ENCODE peak calls at places on chromosomes 16 and 17, in nine cellular contexts. Q is left colon; M is WTC11; W is iPS DF 6.9; G is NCI-H2171 treated with DMSO at 0.1 percent for 48 hours; L is stimulated activated CD8-positive, alpha-beta memory T cell treated with anti-CD3 and anti-CD28 coated beads, Interleukin-4, amount 100 ng/mL, for 24 hours; T is GM12864; X is NCI-H460; H is DMS 273 treated with DMSO at 0.1 percent for 48 hours. U is an unnamed sample.

GRCh38 chr16:11030990-11031510 is 86.7 kb downstream of the CLEC16A start:
- DNase-seq in Q (no peak), M (no peak), W (no peak), G (no peak), L (no peak), T (no peak), X (no peak), H (no peak), U (no peak)

GRCh38 chr16:87706278-87707000 is 59.3 kb downstream of the KLHDC4 start:
- DNase-seq in Q (no peak), M (no peak), W (no peak), G (peak), L (no peak), T (no peak), X (no peak), H (no peak), U (no peak)

GRCh38 chr16:24005577-24005976 is 169.8 kb downstream of the PRKCB start:
- DNase-seq in Q (no peak), M (no peak), W (no peak), G (no peak), L (no peak), T (no peak), X (no peak), H (no peak), U (no peak)

GRCh38 chr17:40602445-40603443 is 37.5 kb upstream of the CCR7 start:
- DNase-seq in Q (no peak), M (no peak), W (no peak), G (no peak), L (peak), T (peak), X (no peak), H (no peak), U (no peak)

GRCh38 chr17:76137026-76137350 is 4.1 kb downstream of the FOXJ1 start:
- DNase-seq in Q (no peak), M (peak), W (no peak), G (no peak), L (no peak), T (no peak), X (no peak), H (no peak), U (no peak)

GRCh38 chr17:16934133-16934795 is 37.7 kb downstream of the TNFRSF13B start:
- DNase-seq in Q (no peak), M (peak), W (no peak), G (no peak), L (no peak), T (no peak), X (no peak), H (no peak), U (no peak)

GRCh38 chr17:75181608-75182318 is 996 bp downstream of the SUMO2 start:
- DNase-seq in Q (peak), M (no peak), W (no peak), G (no peak), L (peak), T (no peak), X (no peak), H (no peak), U (peak)

GRCh38 chr16:11079657-11080187 is 135.4 kb downstream of the CLEC16A start:
- DNase-seq in Q (no peak), M (no peak), W (no peak), G (peak), L (no peak), T (no peak), X (no peak), H (no peak), U (no peak)

GRCh38 chr17:35432176-35433074 is at the start of gene SLFN12:
- DNase-seq in Q (peak), M (peak), W (peak), G (no peak), L (no peak), T (peak), X (no peak), H (no peak), U (peak)

GRCh38 chr17:16940116-16940881 is 31.6 kb downstream of the TNFRSF13B start:
- DNase-seq in Q (no peak), M (peak), W (no peak), G (no peak), L (no peak), T (no peak), X (no peak), H (no peak), U (peak)

GRCh38 chr17:79005063-79005861 is 4.3 kb downstream of the CANT1 start:
- DNase-seq in Q (peak), M (no peak), W (no peak), G (peak), L (no peak), T (no peak), X (no peak), H (no peak), U (no peak)

GRCh38 chr17:71023631-71024030 is 854.3 kb downstream of the KCNJ2 start:
- DNase-seq in Q (no peak), M (no peak), W (no peak), G (peak), L (no peak), T (no peak), X (no peak), H (peak), U (no peak)

GRCh38 chr16:25121824-25122600 is 10.5 kb downstream of the LCMT1 start:
- DNase-seq in Q (no peak), M (no peak), W (no peak), G (no peak), L (no peak), T (no peak), X (no peak), H (no peak), U (no peak)

GRCh38 chr17:69967910-69968411 is 107.1 kb upstream of the KCNJ16 start:
- DNase-seq in Q (no peak), M (no peak), W (no peak), G (no peak), L (no peak), T (no peak), X (no peak), H (no peak), U (no peak)

GRCh38 chr17:17819561-17819995 is 17.2 kb downstream of the SREBF1 start:
- DNase-seq in Q (peak), M (no peak), W (no peak), G (no peak), L (peak), T (no peak), X (peak), H (no peak), U (peak)

GRCh38 chr17:1650731-1651558 is 1.3 kb upstream of the RILP start:
- DNase-seq in Q (peak), M (no peak), W (no peak), G (no peak), L (no peak), T (no peak), X (no peak), H (no peak), U (no peak)

GRCh38 chr17:70636517-70637133 is 467.3 kb downstream of the KCNJ2 start:
- DNase-seq in Q (no peak), M (no peak), W (peak), G (peak), L (no peak), T (peak), X (peak), H (peak), U (peak)

GRCh38 chr16:57051696-57052228 is 40.6 kb upstream of the CPNE2 start:
- DNase-seq in Q (no peak), M (no peak), W (no peak), G (no peak), L (no peak), T (no peak), X (no peak), H (no peak), U (no peak)

GRCh38 chr16:57186630-57187507 is 740 bp downstream of the RSPRY1 start:
- DNase-seq in Q (peak), M (no peak), W (no peak), G (peak), L (no peak), T (no peak), X (no peak), H (peak), U (peak)

GRCh38 chr16:4264546-4264945 is 8.3 kb downstream of the TFAP4 start:
- DNase-seq in Q (no peak), M (no peak), W (no peak), G (no peak), L (no peak), T (no peak), X (no peak), H (no peak), U (no peak)

GRCh38 chr16:67752641-67753040 is 33.5 kb upstream of the GFOD2 start:
- DNase-seq in Q (no peak), M (no peak), W (no peak), G (no peak), L (no peak), T (no peak), X (no peak), H (no peak), U (no peak)

GRCh38 chr17:74147966-74148365 is 55.5 kb upstream of the RPL38 start:
- DNase-seq in Q (no peak), M (no peak), W (no peak), G (no peak), L (no peak), T (no peak), X (no peak), H (no peak), U (no peak)

GRCh38 chr16:68162413-68162812 is 73.5 kb downstream of the ESRP2 start:
- DNase-seq in Q (no peak), M (no peak), W (no peak), G (no peak), L (no peak), T (no peak), X (no peak), H (no peak), U (no peak)

GRCh38 chr16:84281077-84281476 is 13.6 kb upstream of the WFDC1 start:
- DNase-seq in Q (no peak), M (peak), W (no peak), G (no peak), L (no peak), T (peak), X (no peak), H (no peak), U (peak)